ENCODE peak calls at places on chromosome 13, in nine cellular contexts. S is AG10803; Y is CD8-positive, alpha-beta T cell; H is astrocyte of the spinal cord; Z is tibial nerve; E is coronary artery; C is NB4; T is pancreas; O is ascending aorta. B is an unnamed sample.

GRCh38 chr13:21060063-21060826 is 1.1 kb downstream of the LATS2 start:
- DNase-seq in H (peak; percentile 54), S (peak; percentile 63), O (no peak), E (no peak), Y (no peak), T (peak; percentile 44), Z (peak; percentile 30), C (peak; percentile 67), B (no peak)

GRCh38 chr13:81051873-81052272 is 710.9 kb upstream of the SPRY2 start:
- DNase-seq in O (no peak), T (no peak), S (no peak), C (no peak), E (no peak), Y (no peak), H (no peak), Z (no peak), B (no peak)

GRCh38 chr13:75603038-75603437 is 33.1 kb upstream of the LMO7 start:
- DNase-seq in Z (no peak), S (no peak), O (no peak), C (no peak), H (no peak), Y (no peak), T (no peak), E (no peak), B (no peak)

GRCh38 chr13:97364031-97364430 is 69.9 kb upstream of the RAP2A start:
- DNase-seq in S (no peak), C (no peak), O (no peak), Z (no peak), Y (no peak), H (no peak), E (no peak), T (no peak), B (no peak)

GRCh38 chr13:42485272-42485671 is 88.7 kb upstream of the TNFSF11 start:
- DNase-seq in Y (no peak), T (no peak), S (no peak), C (no peak), O (no peak), E (no peak), Z (no peak), H (no peak), B (no peak)

GRCh38 chr13:95982144-95982543 is 71.1 kb downstream of the UGGT2 start:
- DNase-seq in T (no peak), Z (no peak), C (no peak), O (no peak), E (no peak), H (no peak), Y (no peak), S (no peak), B (no peak)

GRCh38 chr13:98768522-98768921 is 16.1 kb upstream of the SLC15A1 start:
- DNase-seq in T (no peak), O (no peak), Z (no peak), C (peak; percentile 36), Y (no peak), S (no peak), H (no peak), E (no peak), B (no peak)

GRCh38 chr13:61880576-61881283 is 465.1 kb upstream of the PCDH20 start:
- DNase-seq in E (no peak), Y (no peak), S (no peak), H (peak; percentile 16), T (no peak), Z (no peak), C (peak; percentile 71), O (no peak), B (no peak)

GRCh38 chr13:114124921-114125320 is 7.5 kb downstream of the RASA3 start:
- DNase-seq in O (no peak), C (peak; percentile 84), T (no peak), H (peak; percentile 80), Y (peak; percentile 44), E (no peak), Z (no peak), S (peak; percentile 78), B (no peak)

GRCh38 chr13:46179576-46180368 is 2.2 kb downstream of the LCP1 start:
- DNase-seq in H (no peak), T (no peak), Y (peak; percentile 46), E (no peak), C (peak; percentile 94), O (no peak), S (no peak), Z (peak; percentile 48), B (no peak)

GRCh38 chr13:98651716-98652115 is 74.8 kb upstream of the STK24 start:
- DNase-seq in H (no peak), S (no peak), Z (no peak), E (no peak), T (no peak), Y (no peak), C (no peak), O (no peak), B (no peak)

GRCh38 chr13:33441015-33441414 is 155.5 kb upstream of the STARD13 start:
- DNase-seq in E (no peak), S (peak; percentile 24), Z (peak; percentile 16), T (peak; percentile 27), C (peak; percentile 19), Y (no peak), H (peak; percentile 31), O (no peak), B (no peak)
- TF ChIP-seq CTCF in E (no peak), S (peak; percentile 27), Z (no peak), T (peak; percentile 13), C (no peak), Y (no peak), H (peak; percentile 39), O (no peak), B (peak; percentile 29)

GRCh38 chr13:66489586-66489985 is 740.5 kb downstream of the PCDH9 start:
- DNase-seq in T (no peak), H (no peak), S (no peak), E (no peak), Z (no peak), C (no peak), Y (no peak), O (no peak), B (no peak)

GRCh38 chr13:66491241-66491640 is 738.9 kb downstream of the PCDH9 start:
- DNase-seq in C (no peak), O (no peak), H (no peak), S (no peak), Z (no peak), T (no peak), E (no peak), Y (no peak), B (no peak)

GRCh38 chr13:66489172-66489571 is 741.0 kb downstream of the PCDH9 start:
- DNase-seq in S (no peak), Z (no peak), H (no peak), T (no peak), Y (no peak), C (no peak), E (no peak), O (no peak), B (no peak)

DNA sequence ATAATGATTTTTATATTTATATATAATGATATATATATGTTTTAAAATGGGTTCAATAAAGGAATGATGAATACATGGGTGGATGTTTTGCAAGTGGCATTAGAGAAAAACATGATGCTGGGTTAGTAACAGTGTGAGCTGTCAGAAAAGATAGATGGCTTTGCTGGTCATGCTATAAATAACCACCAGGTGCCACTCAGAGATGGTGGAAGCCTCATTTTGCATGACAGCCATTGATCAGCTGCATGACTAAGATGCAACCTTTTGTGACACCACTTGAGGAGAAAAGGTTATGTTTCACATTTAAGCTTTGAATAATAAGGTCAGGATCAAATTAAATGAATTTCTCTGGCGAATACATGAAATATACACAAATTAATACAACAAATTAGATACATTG is 737.7 kb downstream of the PCDH9 start:
- DNase-seq in Z (no peak), O (no peak), T (no peak), E (no peak), Y (no peak), C (no peak), H (no peak), S (no peak), B (no peak)
- TF ChIP-seq CTCF in Z (no peak), O (no peak), T (no peak), E (no peak), Y (no peak), C (no peak), H (no peak), S (no peak), B (no peak)

DNA sequence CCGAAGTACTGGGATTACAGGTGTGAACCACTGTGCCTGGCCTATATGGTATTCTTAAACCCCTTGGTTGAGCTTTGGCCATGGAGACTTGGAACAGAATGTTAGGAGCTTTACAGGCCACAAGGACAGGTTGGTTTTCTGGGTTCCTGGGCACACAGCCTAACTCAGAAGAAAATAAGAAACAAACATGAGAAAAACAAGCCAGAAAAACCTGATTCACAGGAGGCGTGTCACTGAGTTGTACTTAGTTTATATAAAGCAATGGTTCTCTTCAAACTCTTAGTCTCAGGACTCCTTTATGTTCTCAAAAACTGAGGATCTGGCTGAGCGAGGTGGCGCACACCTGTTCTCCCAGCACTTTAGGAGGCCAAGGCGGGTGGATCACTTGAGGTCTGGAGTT is 125.1 kb upstream of the SPATA13 start:
- DNase-seq in E (no peak), T (no peak), O (no peak), Z (no peak), H (no peak), Y (no peak), S (no peak), C (no peak), B (no peak)
- TF ChIP-seq CTCF in E (no peak), T (no peak), O (no peak), Z (no peak), H (no peak), Y (no peak), S (no peak), C (no peak), B (no peak)

DNA sequence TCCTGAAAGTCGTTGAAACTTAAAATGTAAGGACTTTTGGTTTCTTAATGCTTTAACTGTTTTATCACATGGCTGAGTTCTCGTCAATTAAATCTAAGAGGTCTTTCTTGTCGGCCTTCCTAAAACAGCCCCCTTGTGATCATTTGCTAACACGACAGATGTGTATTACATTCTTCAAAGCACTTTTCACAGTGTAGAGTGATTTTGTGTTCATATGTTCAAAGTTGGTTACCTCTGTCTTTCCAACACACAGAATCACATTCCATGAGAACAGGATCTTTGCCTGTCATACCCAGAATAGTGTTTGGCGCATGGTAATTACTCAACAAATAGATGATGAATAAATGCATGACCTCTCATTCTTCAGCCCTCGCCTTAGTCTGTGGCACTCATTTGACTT is 1.1 kb downstream of the GTF2F2 start:
- DNase-seq in O (no peak), C (peak; percentile 48), Z (no peak), E (no peak), S (peak; percentile 44), H (peak; percentile 38), T (no peak), Y (no peak), B (no peak)
- TF ChIP-seq CTCF in O (no peak), C (no peak), Z (no peak), E (no peak), S (peak; percentile 35), H (peak; percentile 18), T (no peak), Y (no peak), B (peak; percentile 13)

GRCh38 chr13:39600766-39601165 is 2.2 kb downstream of the LHFPL6 start:
- DNase-seq in E (peak; percentile 80), C (no peak), O (no peak), H (peak; percentile 47), Y (no peak), S (no peak), T (no peak), Z (peak; percentile 47), B (no peak)
- TF ChIP-seq CTCF in E (no peak), C (no peak), O (peak; percentile 54), H (peak; percentile 48), Y (no peak), S (peak; percentile 31), T (no peak), Z (no peak), B (peak; percentile 54)

B was measured in AG09319.